ENCODE peak calls at places on chromosomes 13 and 19, in four cellular contexts. X is IMR-90, G is HepG2, Q is K562. Y is an unnamed sample.

GRCh38 chr19:38532939-38533338 is 84.8 kb downstream of the MAP4K1 start:
- DNase-seq in X (no peak), G (no peak), Q (no peak), Y (no peak)

GRCh38 chr13:64377606-64378005 is 2852.5 kb downstream of the PCDH9 start:
- DNase-seq in X (no peak), G (no peak), Q (no peak), Y (no peak)

GRCh38 chr19:46296722-46297431 is at the start of gene HIF3A:
- DNase-seq in X (no peak), G (no peak), Q (peak), Y (no peak)

GRCh38 chr13:109740721-109741120 is 45.7 kb downstream of the IRS2 start:
- DNase-seq in X (no peak), G (no peak), Q (no peak), Y (no peak)

GRCh38 chr13:108734676-108735075 is 105.3 kb downstream of the MYO16 start:
- DNase-seq in X (no peak), G (no peak), Q (peak), Y (peak)

GRCh38 chr19:47107953-47108746 is 5.4 kb downstream of the ZC3H4 start:
- DNase-seq in X (peak), G (no peak), Q (no peak), Y (no peak)

GRCh38 chr19:45097776-45098520 is 5.0 kb downstream of the PPP1R37 start:
- DNase-seq in X (peak), G (peak), Q (peak), Y (peak)

GRCh38 chr19:41449079-41449864 is 6.3 kb downstream of the ERICH4 start:
- DNase-seq in X (peak), G (peak), Q (peak), Y (peak)

GRCh38 chr13:30446122-30446500 is 19.6 kb downstream of the HMGB1 start:
- DNase-seq in X (no peak), G (no peak), Q (no peak), Y (no peak)

GRCh38 chr19:45472557-45473365 is 5.0 kb downstream of the FOSB start:
- DNase-seq in X (no peak), G (no peak), Q (no peak), Y (no peak)

GRCh38 chr19:29934257-29934656 is 7.8 kb upstream of the URI1 start:
- DNase-seq in X (no peak), G (no peak), Q (no peak), Y (no peak)

GRCh38 chr19:8665468-8666213 is 33.0 kb downstream of the ACTL9 start:
- DNase-seq in X (no peak), G (no peak), Q (no peak), Y (no peak)
- TF ChIP-seq MAZ in X (no peak), G (no peak), Q (no peak), Y (no peak)

GRCh38 chr19:1170938-1171754 is 2.9 kb downstream of the SBNO2 start:
- DNase-seq in X (no peak), G (peak), Q (no peak), Y (no peak)

GRCh38 chr19:1169921-1170885 is 3.9 kb downstream of the SBNO2 start:
- DNase-seq in X (peak), G (no peak), Q (peak), Y (no peak)

GRCh38 chr19:1168562-1168873 is 5.5 kb downstream of the SBNO2 start:
- DNase-seq in X (no peak), G (no peak), Q (no peak), Y (no peak)

GRCh38 chr19:1167687-1168561 is 6.1 kb downstream of the SBNO2 start:
- DNase-seq in X (no peak), G (no peak), Q (no peak), Y (no peak)

DNA sequence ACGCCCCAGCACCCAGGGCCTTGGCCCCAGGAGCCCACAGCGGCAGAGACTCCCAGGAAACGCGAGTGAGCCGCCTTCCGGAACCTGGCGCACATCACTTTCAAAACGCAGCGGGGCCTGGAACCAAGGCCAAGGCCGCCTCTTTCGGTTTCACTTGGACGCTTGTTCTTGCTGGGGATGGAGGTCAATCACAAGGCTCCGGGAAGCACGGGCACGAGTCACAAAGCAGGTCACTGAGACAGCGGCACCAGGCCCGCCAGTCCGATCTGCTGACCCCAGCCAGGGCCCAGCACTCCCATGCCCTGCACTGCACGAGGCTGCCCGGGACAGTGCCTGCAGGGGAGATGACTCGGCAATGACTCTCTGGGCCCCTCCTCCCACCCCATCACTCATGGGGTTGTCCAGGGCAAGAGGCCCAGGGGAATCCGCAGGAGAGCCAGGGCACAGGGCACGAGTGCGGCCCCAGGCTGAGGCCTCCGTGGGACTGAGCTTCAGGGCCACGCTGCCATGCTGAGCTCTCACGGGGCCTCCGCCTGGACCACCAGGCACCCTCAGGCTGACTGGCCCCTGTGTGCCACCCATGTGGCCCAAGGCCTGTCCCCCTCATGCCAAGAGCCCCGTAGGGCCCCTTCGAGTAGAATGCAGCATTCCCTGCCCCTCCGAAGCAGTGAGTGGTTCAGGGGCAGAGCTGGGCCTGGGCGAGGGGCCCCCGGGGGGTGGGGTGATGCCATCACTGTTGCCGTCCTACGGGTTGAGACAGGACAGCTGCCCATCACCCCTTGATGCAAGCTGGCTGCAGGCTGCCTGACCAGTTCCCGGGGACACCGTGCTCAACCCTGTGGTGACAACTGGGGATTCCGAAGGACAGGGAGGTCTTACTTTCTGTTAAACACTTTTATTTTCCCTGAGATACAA is 4.9 kb downstream of the SBNO2 start:
- DNase-seq in X (peak), G (peak), Q (no peak), Y (no peak)
- TF ChIP-seq MAZ in X (peak), G (no peak), Q (no peak), Y (no peak)

DNA sequence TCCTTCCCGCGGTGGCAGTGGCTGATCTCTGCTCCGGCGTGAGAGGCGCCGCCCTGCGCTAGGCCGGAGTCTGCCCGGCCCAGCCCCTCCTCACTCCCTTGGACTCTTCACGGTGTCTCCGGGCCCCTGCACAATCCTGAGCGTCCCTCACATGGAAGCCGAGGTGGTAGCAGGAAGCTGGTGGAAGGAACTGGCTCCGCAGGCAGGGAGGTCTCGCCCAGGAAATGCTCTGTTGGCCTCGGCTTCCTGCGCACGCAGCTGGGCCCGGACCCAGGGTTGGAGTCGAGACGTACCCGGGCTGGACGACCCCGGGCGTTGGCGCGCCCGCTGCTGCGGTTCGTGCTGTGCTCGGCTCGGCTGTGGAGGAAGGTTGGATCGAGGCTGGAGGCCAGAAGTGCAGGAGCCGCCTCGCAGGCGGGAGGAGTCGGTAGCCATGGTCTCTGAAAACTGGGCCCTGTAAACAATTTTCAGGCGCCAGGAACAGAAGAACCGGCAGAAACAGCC is 46.3 kb downstream of the ZNF724 start:
- DNase-seq in X (no peak), G (no peak), Q (peak), Y (no peak)
- TF ChIP-seq MAZ in X (no peak), G (no peak), Q (no peak), Y (no peak)

DNA sequence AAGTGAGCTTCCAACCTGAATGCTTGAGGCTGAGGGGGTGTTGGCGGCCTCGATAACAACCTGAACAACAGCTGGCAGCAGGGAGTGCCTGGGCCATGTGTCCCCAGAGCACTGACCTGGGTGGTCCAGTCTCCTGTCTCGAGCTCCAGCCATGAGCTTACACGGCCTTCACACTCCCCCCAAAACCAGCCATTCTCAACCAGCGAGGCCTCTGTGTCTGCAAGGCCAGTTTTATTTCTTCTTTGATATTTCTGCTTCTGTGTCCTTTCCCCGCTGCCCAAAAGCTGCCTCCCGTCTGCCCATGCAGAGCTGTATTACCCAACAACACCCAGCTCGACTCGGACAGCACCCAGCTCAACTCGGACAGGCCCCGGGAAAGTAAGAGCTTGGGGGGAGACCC is 32.5 kb upstream of the TFDP1 start:
- DNase-seq in X (no peak), G (no peak), Q (no peak), Y (no peak)
- TF ChIP-seq MAZ in X (no peak), G (no peak), Q (no peak), Y (no peak)

DNA sequence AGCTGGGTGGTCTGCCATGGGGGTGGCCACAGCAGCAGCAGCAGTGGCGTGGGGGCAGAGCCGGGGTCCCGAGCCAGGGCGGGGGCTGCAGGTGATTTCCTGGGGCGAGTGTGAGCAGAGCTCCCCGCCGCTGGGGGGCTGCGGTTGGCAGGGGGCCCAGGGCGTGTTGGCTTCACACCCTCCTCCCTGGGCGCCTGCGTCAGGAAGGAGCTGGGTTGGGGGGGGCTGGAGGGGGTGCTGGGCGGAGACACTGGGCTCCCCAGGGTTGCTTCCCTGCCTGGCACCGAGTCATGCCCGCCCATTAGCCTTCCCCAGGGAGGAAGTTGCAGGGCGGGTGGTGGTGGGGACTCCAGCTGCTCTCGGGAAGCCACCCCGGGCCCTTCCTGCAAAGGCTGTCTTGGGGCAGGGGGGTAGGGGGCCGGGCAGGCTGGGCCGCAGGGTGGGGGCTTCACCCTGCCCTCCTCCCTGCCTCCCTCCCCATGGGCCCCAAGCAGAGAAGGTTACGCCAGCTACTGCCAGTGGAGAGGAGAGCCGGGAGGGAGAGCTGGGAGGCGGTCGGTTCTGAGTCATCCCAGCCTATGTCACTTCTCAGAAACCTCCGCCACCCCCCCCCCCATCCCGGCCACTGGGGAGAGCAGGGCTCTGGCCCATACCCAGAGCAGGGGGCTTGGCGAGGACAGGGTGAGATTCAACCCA is 4.6 kb downstream of the MIDN start:
- DNase-seq in X (peak), G (peak), Q (peak), Y (peak)
- TF ChIP-seq MAZ in X (peak), G (no peak), Q (peak), Y (no peak)

GRCh38 chr19:35098413-35099049 is 17.1 kb upstream of the FXYD3 start:
- DNase-seq in X (no peak), G (no peak), Q (no peak), Y (no peak)
- TF ChIP-seq MAZ in X (no peak), G (no peak), Q (no peak), Y (no peak)

GRCh38 chr19:8306235-8307054 is 1.7 kb downstream of the CD320 start:
- DNase-seq in X (no peak), G (no peak), Q (no peak), Y (no peak)
- TF ChIP-seq MAZ in X (no peak), G (no peak), Q (no peak), Y (no peak)

GRCh38 chr19:51946602-51947001 is 19.3 kb downstream of the ZNF613 start:
- DNase-seq in X (no peak), G (no peak), Q (no peak), Y (no peak)

GRCh38 chr19:51944798-51945552 is 17.7 kb downstream of the ZNF613 start:
- DNase-seq in X (no peak), G (no peak), Q (no peak), Y (no peak)

DNA sequence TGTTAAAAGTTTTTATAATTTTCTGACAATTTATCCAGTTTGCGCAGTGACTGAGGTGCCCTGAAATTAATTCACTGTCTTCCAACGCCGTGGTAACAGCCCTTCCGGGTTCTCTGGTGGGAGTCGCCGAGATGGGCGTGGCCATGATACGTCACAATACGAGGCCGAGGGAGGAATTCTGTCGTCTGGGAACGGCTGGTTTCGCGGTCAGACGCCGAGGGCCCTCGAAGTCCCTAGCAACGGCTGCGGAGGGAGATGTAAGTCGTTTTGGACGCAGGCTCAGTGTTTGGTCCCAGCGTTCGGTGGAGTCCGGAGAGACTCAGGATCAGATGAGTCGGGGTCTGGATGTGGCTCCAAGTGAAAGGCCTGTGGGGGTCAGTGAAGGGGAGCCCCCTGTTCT is 21.7 kb downstream of the ZNF613 start:
- DNase-seq in X (peak), G (no peak), Q (no peak), Y (no peak)
- TF ChIP-seq MAZ in X (no peak), G (no peak), Q (no peak), Y (no peak)

DNA sequence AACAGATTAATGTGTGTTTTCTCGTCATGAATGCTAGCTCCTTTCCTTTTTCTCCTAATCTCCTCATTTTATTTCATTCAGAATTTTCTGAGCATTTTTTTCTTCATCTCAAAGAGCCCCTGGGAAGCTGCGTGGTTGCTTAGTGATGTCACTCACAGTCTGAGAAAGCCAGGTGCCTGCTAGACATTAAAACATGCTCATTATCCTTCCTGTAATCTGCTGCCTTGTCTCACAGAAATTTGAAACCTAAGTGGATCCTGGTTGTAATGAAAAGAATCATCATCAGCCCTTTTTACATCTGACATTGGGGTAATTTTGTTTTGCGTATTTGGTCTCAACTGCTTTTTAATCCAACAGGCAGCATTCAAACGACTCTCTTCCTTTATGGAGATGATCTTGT is 108.2 kb upstream of the RNF113B start:
- DNase-seq in X (peak), G (no peak), Q (no peak), Y (no peak)
- TF ChIP-seq MAZ in X (no peak), G (no peak), Q (no peak), Y (no peak)

GRCh38 chr13:20969182-20969581 is 66.6 kb upstream of the XPO4 start:
- DNase-seq in X (peak), G (no peak), Q (no peak), Y (peak)

GRCh38 chr13:20977394-20977793 is 74.8 kb upstream of the XPO4 start:
- DNase-seq in X (no peak), G (no peak), Q (no peak), Y (no peak)

GRCh38 chr13:20972731-20973130 is 70.2 kb upstream of the XPO4 start:
- DNase-seq in X (no peak), G (no peak), Q (no peak), Y (no peak)

GRCh38 chr13:20974981-20975585 is 72.5 kb upstream of the XPO4 start:
- DNase-seq in X (no peak), G (no peak), Q (no peak), Y (no peak)

GRCh38 chr13:20973886-20974285 is 71.3 kb upstream of the XPO4 start:
- DNase-seq in X (no peak), G (no peak), Q (no peak), Y (no peak)
- TF ChIP-seq MAZ in X (no peak), G (no peak), Q (no peak), Y (no peak)

Y was measured in A549.